ENCODE peak calls at places on chromosome 4, in four cellular contexts. One of them, this sample, is unnamed.

GRCh38 chr4:37816006-37816405 is 10.5 kb upstream of the PGM2 start:
- DNase-seq in endothelial cell: no peak
- DNase-seq in A549: no peak
- DNase-seq in GM04504: no peak
- DNase-seq in this sample: no peak

GRCh38 chr4:8846864-8847263 is 24.8 kb downstream of the HMX1 start:
- DNase-seq in GM04504: no peak
- DNase-seq in A549: no peak
- DNase-seq in endothelial cell: no peak
- DNase-seq in this sample: peak; percentile 35

GRCh38 chr4:126860308-126860707 is 772.4 kb upstream of the INTU start:
- DNase-seq in GM04504: no peak
- DNase-seq in A549: no peak
- DNase-seq in endothelial cell: no peak
- DNase-seq in this sample: no peak

GRCh38 chr4:185839770-185840169 is 27.8 kb upstream of the SORBS2 start:
- DNase-seq in A549: no peak
- DNase-seq in GM04504: no peak
- DNase-seq in endothelial cell: no peak
- DNase-seq in this sample: no peak

GRCh38 chr4:65069177-65069576 is 601.1 kb downstream of the EPHA5 start:
- DNase-seq in GM04504: no peak
- DNase-seq in A549: no peak
- DNase-seq in endothelial cell: no peak
- DNase-seq in this sample: no peak

GRCh38 chr4:14871676-14872430 is 130.4 kb upstream of the CPEB2 start:
- DNase-seq in GM04504: no peak
- DNase-seq in endothelial cell: peak; percentile 37
- DNase-seq in A549: no peak
- DNase-seq in this sample: no peak

GRCh38 chr4:24850669-24851068 is 55.3 kb downstream of the SOD3 start:
- DNase-seq in A549: no peak
- DNase-seq in endothelial cell: no peak
- DNase-seq in GM04504: peak; percentile 83
- DNase-seq in this sample: peak; percentile 62

GRCh38 chr4:8250167-8250566 is 19.4 kb upstream of the HTRA3 start:
- DNase-seq in GM04504: no peak
- DNase-seq in endothelial cell: no peak
- DNase-seq in A549: no peak
- DNase-seq in this sample: no peak

GRCh38 chr4:129240816-129241215 is 144.9 kb downstream of the C4orf33 start:
- DNase-seq in A549: no peak
- DNase-seq in GM04504: no peak
- DNase-seq in endothelial cell: no peak
- DNase-seq in this sample: no peak

GRCh38 chr4:26701786-26702227 is 117.9 kb downstream of the TBC1D19 start:
- DNase-seq in A549: no peak
- DNase-seq in GM04504: peak; percentile 33
- DNase-seq in endothelial cell: no peak
- DNase-seq in this sample: no peak

GRCh38 chr4:76074468-76074867 is at the start of gene ART3:
- DNase-seq in endothelial cell: no peak
- DNase-seq in GM04504: no peak
- DNase-seq in A549: no peak
- DNase-seq in this sample: no peak

GRCh38 chr4:189547537-189547936 is 393.1 kb upstream of the FRG1 start:
- DNase-seq in endothelial cell: no peak
- DNase-seq in A549: no peak
- DNase-seq in GM04504: no peak
- DNase-seq in this sample: no peak

GRCh38 chr4:119550857-119551532 is 77.6 kb downstream of the PDE5A start:
- DNase-seq in endothelial cell: no peak
- DNase-seq in A549: no peak
- DNase-seq in GM04504: no peak
- DNase-seq in this sample: no peak

GRCh38 chr4:161883157-161883556 is 280.6 kb downstream of the FSTL5 start:
- DNase-seq in GM04504: no peak
- DNase-seq in endothelial cell: no peak
- DNase-seq in A549: no peak
- DNase-seq in this sample: no peak

GRCh38 chr4:150152764-150153163 is 74.5 kb downstream of the DCLK2 start:
- DNase-seq in endothelial cell: no peak
- DNase-seq in GM04504: no peak
- DNase-seq in A549: no peak
- DNase-seq in this sample: peak; percentile 42

GRCh38 chr4:40132816-40133215 is 64.0 kb upstream of the RHOH start:
- DNase-seq in endothelial cell: no peak
- DNase-seq in GM04504: no peak
- DNase-seq in A549: no peak
- DNase-seq in this sample: no peak

GRCh38 chr4:68463796-68464195 is 16.5 kb downstream of the TMPRSS11E start:
- DNase-seq in A549: no peak
- DNase-seq in GM04504: no peak
- DNase-seq in endothelial cell: no peak
- DNase-seq in this sample: no peak

GRCh38 chr4:41865981-41866798 is 69.0 kb upstream of the TMEM33 start:
- DNase-seq in A549: no peak
- DNase-seq in endothelial cell: no peak
- DNase-seq in GM04504: no peak
- DNase-seq in this sample: no peak

GRCh38 chr4:105050896-105051295 is 95.8 kb upstream of the TET2 start:
- DNase-seq in endothelial cell: no peak
- DNase-seq in GM04504: peak; percentile 20
- DNase-seq in A549: no peak
- DNase-seq in this sample: no peak

GRCh38 chr4:44760142-44760898 is 34.0 kb upstream of the GNPDA2 start:
- DNase-seq in A549: peak; percentile 1
- DNase-seq in GM04504: peak; percentile 12
- DNase-seq in endothelial cell: peak; percentile 15
- DNase-seq in this sample: no peak

GRCh38 chr4:184348311-184349233 is 125.8 kb downstream of the IRF2 start:
- DNase-seq in A549: no peak
- DNase-seq in GM04504: no peak
- DNase-seq in endothelial cell: no peak
- DNase-seq in this sample: no peak

GRCh38 chr4:142656178-142656577 is 189.9 kb downstream of the INPP4B start:
- DNase-seq in endothelial cell: no peak
- DNase-seq in A549: no peak
- DNase-seq in GM04504: peak; percentile 6
- DNase-seq in this sample: no peak

GRCh38 chr4:82984459-82984858 is 26.2 kb downstream of the LIN54 start:
- DNase-seq in A549: peak; percentile 4
- DNase-seq in endothelial cell: no peak
- DNase-seq in GM04504: peak; percentile 23
- DNase-seq in this sample: peak; percentile 8

GRCh38 chr4:950136-951020 is 18.1 kb downstream of the TMEM175 start:
- DNase-seq in endothelial cell: no peak
- DNase-seq in A549: no peak
- DNase-seq in GM04504: no peak
- DNase-seq in this sample: no peak

GRCh38 chr4:47315346-47315745 is 148.2 kb downstream of the COMMD8 start:
- DNase-seq in GM04504: no peak
- DNase-seq in endothelial cell: no peak
- DNase-seq in A549: no peak
- DNase-seq in this sample: no peak

GRCh38 chr4:42579903-42580302 is 77.0 kb downstream of the ATP8A1 start:
- DNase-seq in endothelial cell: no peak
- DNase-seq in A549: no peak
- DNase-seq in GM04504: no peak
- DNase-seq in this sample: no peak

GRCh38 chr4:7857238-7857701 is 82.4 kb downstream of the AFAP1 start:
- DNase-seq in GM04504: peak; percentile 86
- DNase-seq in endothelial cell: no peak
- DNase-seq in A549: no peak
- DNase-seq in this sample: peak; percentile 59

GRCh38 chr4:57490520-57490919 is 380.3 kb upstream of the IGFBP7 start:
- DNase-seq in A549: peak; percentile 2
- DNase-seq in GM04504: no peak
- DNase-seq in endothelial cell: no peak
- DNase-seq in this sample: no peak

GRCh38 chr4:105145059-105145912 is 1.4 kb upstream of the TET2 start:
- DNase-seq in endothelial cell: no peak
- DNase-seq in GM04504: no peak
- DNase-seq in A549: no peak
- DNase-seq in this sample: no peak

GRCh38 chr4:99693164-99693563 is 35.5 kb upstream of the C4orf54 start:
- DNase-seq in GM04504: no peak
- DNase-seq in A549: no peak
- DNase-seq in endothelial cell: no peak
- DNase-seq in this sample: no peak

GRCh38 chr4:174427562-174428140 is 94.6 kb downstream of the HPGD start:
- DNase-seq in A549: no peak
- DNase-seq in endothelial cell: no peak
- DNase-seq in GM04504: no peak
- DNase-seq in this sample: no peak

This sample was measured in SJSA1.